ENCODE peak calls at places on chromosomes 12 and 14, in four cellular contexts. U is hepatocyte, Z is endothelial cell of umbilical vein, A is IMR-90. B is an unnamed sample.

GRCh38 chr14:74140374-74140850 is 55.7 kb downstream of the LIN52 start:
- DNase-seq in U (peak), A (no peak), Z (peak), B (peak)

GRCh38 chr14:102262894-102263462 is 42.0 kb downstream of the MOK start:
- DNase-seq in Z (peak), U (no peak), A (peak), B (peak)

GRCh38 chr14:86852530-86852929 is 1140.5 kb downstream of the GALC start:
- DNase-seq in Z (no peak), U (no peak), A (peak), B (no peak)

GRCh38 chr14:94412671-94413638 is 24.6 kb upstream of the SERPINA1 start:
- DNase-seq in A (no peak), U (no peak), Z (no peak), B (no peak)

GRCh38 chr14:77273796-77274195 is 2.8 kb upstream of the NGB start:
- DNase-seq in U (no peak), Z (no peak), A (no peak), B (peak)

GRCh38 chr14:85532981-85533820 is 3.3 kb downstream of the FLRT2 start:
- DNase-seq in Z (peak), U (peak), A (peak), B (peak)

GRCh38 chr12:11658796-11659195 is 9.3 kb downstream of the ETV6 start:
- DNase-seq in U (no peak), A (peak), Z (no peak), B (no peak)

GRCh38 chr14:65361920-65362319 is 50.6 kb upstream of the FUT8 start:
- DNase-seq in A (peak), Z (no peak), U (no peak), B (peak)

GRCh38 chr12:92574046-92574783 is 128.6 kb upstream of the PLEKHG7 start:
- DNase-seq in U (no peak), A (peak), Z (peak), B (no peak)

GRCh38 chr14:100554082-100554677 is 33.0 kb downstream of the BEGAIN start:
- DNase-seq in U (peak), Z (no peak), A (no peak), B (no peak)

GRCh38 chr14:52974406-52974805 is 23.6 kb upstream of the FERMT2 start:
- DNase-seq in Z (no peak), U (no peak), A (peak), B (peak)

GRCh38 chr14:65366802-65367570 is 45.5 kb upstream of the FUT8 start:
- DNase-seq in Z (no peak), A (no peak), U (no peak), B (no peak)

GRCh38 chr12:94147377-94147990 is 893 bp upstream of the PLXNC1 start:
- DNase-seq in Z (no peak), A (no peak), U (no peak), B (peak)

GRCh38 chr12:109873653-109874052 is 6.7 kb downstream of the GLTP start:
- DNase-seq in U (no peak), A (peak), Z (no peak), B (no peak)

GRCh38 chr14:22646570-22647254 is 2.6 kb upstream of the OR6J1 start:
- DNase-seq in Z (no peak), U (no peak), A (peak), B (peak)

GRCh38 chr14:73634333-73634833 is 10.4 kb upstream of the DNAL1 start:
- DNase-seq in U (peak), A (no peak), Z (peak), B (peak)

GRCh38 chr12:82121545-82121944 is 236.6 kb downstream of the CCDC59 start:
- DNase-seq in A (no peak), Z (no peak), U (no peak), B (no peak)

GRCh38 chr14:76584271-76584702 is 177.0 kb upstream of the VASH1 start:
- DNase-seq in A (no peak), U (no peak), Z (peak), B (no peak)

GRCh38 chr14:73783107-73783727 is 68.4 kb upstream of the PTGR2 start:
- DNase-seq in Z (no peak), A (no peak), U (no peak), B (no peak)

GRCh38 chr12:54421175-54421872 is 2.3 kb upstream of the ITGA5 start:
- DNase-seq in U (no peak), Z (peak), A (peak), B (peak)

GRCh38 chr12:101823891-101824290 is 6.9 kb downstream of the GNPTAB start:
- DNase-seq in U (peak), A (no peak), Z (peak), B (peak)

GRCh38 chr12:49922349-49923034 is 18.8 kb upstream of the FAIM2 start:
- DNase-seq in A (no peak), U (no peak), Z (no peak), B (no peak)

GRCh38 chr12:49921936-49922335 is 18.2 kb upstream of the FAIM2 start:
- DNase-seq in A (no peak), U (no peak), Z (no peak), B (no peak)

GRCh38 chr12:49921299-49921698 is 17.6 kb upstream of the FAIM2 start:
- DNase-seq in U (no peak), Z (no peak), A (no peak), B (no peak)

GRCh38 chr12:49920241-49920914 is 16.7 kb upstream of the FAIM2 start:
- DNase-seq in U (no peak), A (peak), Z (peak), B (peak)

DNA sequence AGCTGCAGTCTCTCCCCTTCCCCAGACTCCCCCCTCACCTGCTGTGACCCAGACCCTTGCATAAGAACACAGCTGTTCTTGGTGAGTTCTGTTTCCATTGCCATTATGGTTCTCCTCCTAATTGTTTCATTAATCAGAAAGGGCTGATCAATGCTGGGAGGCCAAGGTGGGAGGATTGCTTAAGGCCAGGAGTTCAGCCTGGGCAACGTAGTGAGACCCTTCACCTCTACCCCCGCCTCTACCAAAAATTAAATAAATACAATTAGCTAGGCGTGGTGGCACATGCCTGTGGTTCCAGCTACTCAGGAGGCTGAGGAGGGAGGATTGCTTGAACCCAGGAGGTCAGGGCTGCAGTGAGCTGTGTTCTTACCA is 17.2 kb upstream of the FAIM2 start:
- DNase-seq in U (no peak), Z (no peak), A (no peak), B (no peak)
- H3K4me2 ChIP-seq in U (no peak), Z (peak), A (no peak), B (no peak)

DNA sequence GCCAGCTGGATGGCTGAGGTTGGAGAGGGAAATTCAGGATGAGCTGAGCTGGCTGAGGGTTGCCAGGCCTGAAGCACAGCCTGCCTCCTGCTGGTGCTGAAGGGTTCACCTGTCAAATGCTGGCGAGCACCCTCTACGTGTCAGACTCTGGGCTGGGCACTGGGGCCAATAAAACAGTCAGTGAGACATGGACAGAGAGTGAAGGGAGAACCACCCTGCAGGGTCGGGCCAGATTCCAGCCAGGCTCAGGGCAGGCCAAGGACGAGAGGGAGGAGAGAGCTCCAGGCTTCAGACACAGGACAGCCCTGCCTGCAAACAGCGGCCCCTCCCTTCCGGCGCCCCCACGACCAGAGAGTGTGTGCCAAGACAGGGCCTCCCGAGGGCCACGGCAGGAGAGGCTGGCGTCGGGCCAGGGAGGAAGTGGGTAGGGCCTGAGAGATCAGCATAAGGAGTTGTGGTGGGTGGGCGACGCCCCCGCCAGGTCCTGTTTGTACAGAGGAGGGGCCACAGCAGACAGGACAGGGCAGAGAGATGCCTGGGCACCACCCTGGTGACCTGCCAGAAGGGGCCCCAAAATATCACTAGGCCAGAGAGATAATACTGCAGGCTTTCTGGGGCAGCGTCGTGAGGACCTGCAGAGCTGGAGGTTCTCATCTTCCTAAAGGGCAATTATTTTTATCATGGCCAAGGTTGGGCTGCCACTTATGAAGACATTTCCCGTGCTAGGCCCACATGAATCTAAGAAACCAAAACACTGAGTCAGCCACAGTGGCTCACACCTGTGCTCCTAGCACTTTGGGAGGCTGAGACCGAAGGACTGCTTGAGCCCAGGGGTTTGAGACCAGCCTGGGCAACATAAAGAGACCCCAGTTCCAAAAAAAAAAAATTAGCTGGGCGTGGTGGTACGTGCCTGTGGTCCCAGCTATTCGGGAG is 73.1 kb upstream of the GPR68 start:
- DNase-seq in A (no peak), Z (peak), U (no peak), B (no peak)
- TF ChIP-seq CTCF in A (no peak), Z (peak), U (no peak), B (no peak)

DNA sequence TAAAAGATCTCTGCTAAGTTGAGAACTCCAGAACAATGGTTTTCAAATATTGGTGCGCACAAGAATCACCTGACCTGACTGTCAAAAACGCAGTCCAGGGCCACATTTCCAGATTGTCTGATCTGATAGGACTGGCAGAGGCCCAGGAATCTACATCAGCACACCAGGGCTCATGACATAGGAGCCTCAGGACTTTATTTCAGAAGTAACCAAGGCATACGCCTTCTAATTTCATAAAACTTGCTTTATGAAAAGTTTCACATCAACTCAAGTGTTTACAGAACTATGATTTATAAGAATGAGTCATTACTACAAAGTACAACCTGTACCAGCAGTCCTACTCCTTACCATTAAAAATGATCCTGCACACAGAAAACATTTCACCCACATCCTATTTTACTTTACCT is 47.7 kb upstream of the PTPRO start:
- DNase-seq in U (peak), Z (no peak), A (no peak), B (peak)
- H3K4me2 ChIP-seq in U (no peak), Z (no peak), A (no peak), B (no peak)

GRCh38 chr12:25416516-25416915 is 136.6 kb downstream of the LMNTD1 start:
- DNase-seq in A (no peak), U (no peak), Z (no peak), B (no peak)
- TF ChIP-seq CTCF in A (no peak), U (no peak), Z (no peak), B (no peak)

B was measured in osteoblast.